ENCODE peak calls at places on chromosomes 12 and 14, in six cellular contexts. K, P, N, Q, C and D are unnamed samples.

GRCh38 chr12:27361372-27361771 is 28.7 kb downstream of the BMAL2 start:
- DNase-seq in N (no peak), P (no peak), Q (no peak), K (no peak), C (no peak), D (no peak)

GRCh38 chr12:31832740-31833540 is 104.1 kb upstream of the AMN1 start:
- DNase-seq in P (no peak), N (peak), Q (peak), K (no peak), C (no peak), D (peak)

GRCh38 chr12:120971299-120972180 is 6.8 kb upstream of the HNF1A start:
- DNase-seq in C (no peak), P (no peak), K (peak), N (peak), Q (peak), D (peak)

GRCh38 chr12:31008961-31009840 is 64.5 kb upstream of the DDX11 start:
- DNase-seq in K (no peak), Q (no peak), C (no peak), P (no peak), N (no peak), D (no peak)

GRCh38 chr14:93011650-93012317 is 88.8 kb downstream of the CHGA start:
- DNase-seq in C (no peak), P (no peak), Q (no peak), K (no peak), N (no peak), D (no peak)

GRCh38 chr12:130788515-130788914 is 50.5 kb downstream of the STX2 start:
- DNase-seq in N (no peak), P (no peak), Q (no peak), K (no peak), C (no peak), D (no peak)

GRCh38 chr12:19130224-19131019 is 889 bp downstream of the PLEKHA5 start:
- DNase-seq in C (peak), Q (peak), K (no peak), P (peak), N (peak), D (peak)

GRCh38 chr12:53495903-53496751 is 3.1 kb downstream of the MAP3K12 start:
- DNase-seq in N (no peak), P (no peak), Q (no peak), K (peak), C (peak), D (peak)

GRCh38 chr12:107126688-107127481 is 33.5 kb upstream of the CRY1 start:
- DNase-seq in P (no peak), K (peak), Q (no peak), C (no peak), N (no peak), D (no peak)

GRCh38 chr12:119153477-119154434 is 25.0 kb upstream of the HSPB8 start:
- DNase-seq in K (no peak), Q (no peak), C (peak), N (no peak), P (no peak), D (no peak)

GRCh38 chr12:93902736-93903562 is 225.8 kb downstream of the CRADD start:
- DNase-seq in K (no peak), C (no peak), Q (no peak), N (no peak), P (peak), D (no peak)

GRCh38 chr12:51972849-51973273 is 21.4 kb downstream of the ACVR1B start:
- DNase-seq in Q (peak), C (peak), K (peak), P (no peak), N (no peak), D (peak)

GRCh38 chr12:112617191-112617505 is 174.4 kb upstream of the RPH3A start:
- DNase-seq in P (no peak), N (no peak), K (no peak), C (no peak), Q (no peak), D (no peak)

GRCh38 chr14:71078481-71078880 is 171.2 kb downstream of the PCNX1 start:
- DNase-seq in K (no peak), Q (no peak), P (no peak), N (no peak), C (no peak), D (no peak)

GRCh38 chr14:105817971-105818711 is 291.8 kb downstream of the TMEM121 start:
- DNase-seq in N (no peak), P (no peak), Q (no peak), C (no peak), K (no peak), D (peak)

GRCh38 chr12:45655753-45656152 is 73.8 kb upstream of the ARID2 start:
- DNase-seq in K (no peak), P (no peak), Q (no peak), C (no peak), N (no peak), D (peak)

GRCh38 chr12:5523396-5524115 is 91.6 kb downstream of the NTF3 start:
- DNase-seq in N (no peak), C (no peak), P (no peak), K (no peak), Q (no peak), D (no peak)

GRCh38 chr12:32312049-32312670 is 87.2 kb upstream of the FGD4 start:
- DNase-seq in Q (no peak), C (no peak), K (peak), N (peak), P (peak), D (no peak)